ENCODE peak calls at places on chromosomes 7 and 10, in six cellular contexts. F is GM12878, Y is GM12891, S is K562, R is H1, D is HepG2. O is an unnamed sample.

GRCh38 chr10:125621052-125621451 is 61.9 kb downstream of the TEX36 start:
- DNase-seq in R (no peak), D (no peak), Y (no peak), S (no peak), F (no peak), O (no peak)

GRCh38 chr10:44873156-44873555 is 38.0 kb upstream of the TMEM72 start:
- DNase-seq in R (no peak), F (no peak), D (no peak), Y (no peak), S (no peak), O (no peak)

GRCh38 chr7:131186816-131187215 is 140.9 kb upstream of the MKLN1 start:
- DNase-seq in F (no peak), D (no peak), R (no peak), Y (no peak), S (no peak), O (no peak)

GRCh38 chr7:52956379-52956915 is 79.0 kb upstream of the POM121L12 start:
- DNase-seq in R (no peak), D (no peak), S (no peak), F (no peak), Y (no peak), O (no peak)

GRCh38 chr7:126440542-126440941 is 812.2 kb downstream of the GRM8 start:
- DNase-seq in R (no peak), F (no peak), Y (no peak), D (no peak), S (no peak), O (no peak)

GRCh38 chr10:21468086-21468485 is 57.4 kb downstream of the SKIDA1 start:
- DNase-seq in R (no peak), S (no peak), D (no peak), Y (no peak), F (no peak), O (no peak)

GRCh38 chr10:5563237-5563961 is 38.6 kb downstream of the CALML3 start:
- DNase-seq in R (no peak), D (no peak), F (no peak), S (no peak), Y (no peak), O (no peak)

GRCh38 chr10:61157182-61157581 is 213.2 kb upstream of the RHOBTB1 start:
- DNase-seq in D (no peak), S (no peak), Y (no peak), F (no peak), R (no peak), O (no peak)

GRCh38 chr7:47045592-47045991 is 536.3 kb downstream of the TNS3 start:
- DNase-seq in S (no peak), D (no peak), R (no peak), Y (no peak), F (no peak), O (no peak)

GRCh38 chr7:5200561-5201235 is 10.7 kb downstream of the WIPI2 start:
- DNase-seq in F (no peak), S (no peak), Y (no peak), D (no peak), R (no peak), O (no peak)

GRCh38 chr7:81211617-81212016 is 292.8 kb upstream of the SEMA3C start:
- DNase-seq in Y (no peak), R (no peak), S (peak), F (no peak), D (no peak), O (no peak)

GRCh38 chr7:28551311-28551710 is 139.0 kb downstream of the CREB5 start:
- DNase-seq in R (no peak), D (no peak), S (no peak), F (no peak), Y (no peak), O (no peak)

GRCh38 chr7:106471686-106472440 is 187.1 kb upstream of the NAMPT start:
- DNase-seq in F (no peak), Y (no peak), D (no peak), S (no peak), R (no peak), O (no peak)

GRCh38 chr7:141231018-141231792 is 157.3 kb downstream of the TMEM178B start:
- DNase-seq in D (peak), S (peak), Y (no peak), R (no peak), F (no peak), O (no peak)

GRCh38 chr10:101817542-101818118 is 614 bp downstream of the OGA start:
- DNase-seq in S (peak), F (no peak), Y (no peak), D (no peak), R (no peak), O (no peak)

GRCh38 chr7:70944516-70944915 is 187.4 kb upstream of the GALNT17 start:
- DNase-seq in F (no peak), Y (no peak), R (no peak), S (no peak), D (no peak), O (no peak)

GRCh38 chr10:43061764-43062163 is 15.1 kb upstream of the RET start:
- DNase-seq in D (no peak), R (no peak), F (no peak), S (no peak), Y (no peak), O (no peak)

GRCh38 chr10:79237801-79238520 is 109.3 kb upstream of the PPIF start:
- DNase-seq in D (no peak), R (no peak), S (no peak), F (no peak), Y (no peak), O (no peak)

DNA sequence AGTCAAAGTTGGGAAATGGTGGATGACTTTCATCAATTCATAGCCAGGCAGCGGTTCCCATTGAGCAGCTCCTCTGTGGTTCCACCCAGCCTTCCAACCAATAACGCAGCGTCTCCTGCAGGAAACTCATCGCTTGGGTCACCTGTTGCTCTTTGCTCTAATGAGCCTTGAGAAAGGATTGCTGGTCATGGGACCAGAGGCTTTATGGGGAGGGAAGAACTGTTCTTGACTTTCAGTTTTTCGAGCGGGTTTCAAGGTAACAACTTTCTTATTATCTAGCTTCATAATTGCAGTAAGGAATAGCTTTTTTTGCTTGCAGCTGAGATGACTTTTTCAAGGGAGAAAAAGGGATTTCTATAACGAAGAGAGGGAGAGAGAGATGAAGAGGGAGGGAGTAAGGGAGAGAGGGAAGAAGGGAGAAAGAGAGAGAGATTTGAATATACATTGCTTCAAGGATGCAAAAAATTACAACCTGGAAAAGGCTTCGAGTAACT is 405 bp upstream of the ENTPD1 start:
- DNase-seq in S (peak), D (peak), R (no peak), F (peak), Y (no peak), O (no peak)
- TF ChIP-seq POLR2A in S (no peak), D (no peak), R (no peak), F (peak), Y (peak), O (no peak)

DNA sequence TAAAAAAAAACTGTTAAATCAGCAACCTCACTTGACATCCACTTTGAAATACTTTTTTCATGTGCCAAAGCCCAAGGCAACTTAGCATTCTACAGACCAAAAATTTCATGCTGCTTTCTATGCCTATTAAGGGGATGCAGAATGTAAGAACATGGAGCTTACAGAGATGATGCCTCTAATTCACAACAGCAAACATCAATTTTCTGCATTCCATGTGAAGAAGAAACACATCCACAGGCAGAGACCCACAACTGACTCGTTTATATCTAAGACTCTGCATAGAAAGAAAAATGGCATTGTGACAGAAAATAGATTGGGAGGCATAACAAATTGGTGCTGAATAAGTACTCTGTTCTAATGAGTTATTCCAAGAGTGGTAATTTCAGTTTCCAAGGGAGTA is 107.6 kb downstream of the SGMS1 start:
- DNase-seq in Y (no peak), R (no peak), F (no peak), D (no peak), S (no peak), O (no peak)
- TF ChIP-seq POLR2AphosphoS5 in Y (no peak), R (no peak), F (no peak), D (no peak), S (no peak), O (no peak)

GRCh38 chr7:388961-389701 is 99.2 kb downstream of the FOXL3 start:
- DNase-seq in D (no peak), Y (no peak), S (no peak), F (no peak), R (peak), O (no peak)
- TF ChIP-seq TAF1 in D (no peak), Y (no peak), S (no peak), F (no peak), R (no peak), O (no peak)

GRCh38 chr10:91409069-91409868 is 875 bp upstream of the HECTD2 start:
- DNase-seq in R (no peak), Y (peak), F (no peak), D (peak), S (peak), O (peak)
- TF ChIP-seq POLR2A in R (no peak), Y (no peak), F (no peak), D (no peak), S (no peak), O (no peak)

GRCh38 chr7:105003875-105004510 is 10.0 kb upstream of the KMT2E start:
- DNase-seq in R (no peak), F (no peak), Y (no peak), S (no peak), D (no peak), O (no peak)
- TF ChIP-seq POLR2AphosphoS5 in R (no peak), F (no peak), Y (no peak), S (no peak), D (no peak), O (peak)

DNA sequence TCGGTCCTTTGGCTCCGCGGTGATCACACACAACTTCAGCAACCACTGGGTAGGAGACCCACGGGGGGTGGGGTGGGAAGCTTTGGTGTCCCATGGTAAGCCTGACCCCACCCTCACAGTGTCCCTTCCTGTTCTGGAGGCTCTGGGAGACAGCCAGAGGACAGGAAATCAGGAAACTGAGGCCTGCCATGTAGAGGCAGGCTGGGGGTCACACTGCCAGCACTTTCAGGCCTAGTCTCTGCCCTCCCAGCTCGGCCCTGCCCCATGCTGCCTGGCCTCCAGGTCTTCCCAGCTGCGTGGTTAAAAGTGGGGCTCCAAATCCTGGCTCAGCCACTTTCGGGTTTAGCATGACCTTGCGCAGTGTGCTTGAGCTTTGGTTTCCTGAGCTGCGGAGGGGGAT is 10.9 kb downstream of the AQP1 start:
- DNase-seq in S (no peak), R (no peak), F (no peak), Y (no peak), D (no peak), O (peak)
- TF ChIP-seq TAF1 in S (no peak), R (no peak), F (no peak), Y (no peak), D (no peak), O (no peak)

GRCh38 chr7:151077705-151078232 is 2.8 kb downstream of the FASTK start:
- DNase-seq in F (no peak), S (no peak), D (no peak), Y (no peak), R (no peak), O (no peak)

GRCh38 chr7:151078233-151079040 is 2.2 kb downstream of the FASTK start:
- DNase-seq in S (peak), R (no peak), Y (no peak), D (no peak), F (no peak), O (no peak)

GRCh38 chr7:151075662-151075971 is 5.0 kb downstream of the FASTK start:
- DNase-seq in R (no peak), Y (no peak), S (no peak), D (no peak), F (no peak), O (no peak)

GRCh38 chr7:151075978-151076426 is 4.6 kb downstream of the FASTK start:
- DNase-seq in D (no peak), R (no peak), F (no peak), S (no peak), Y (no peak), O (no peak)

GRCh38 chr7:151076863-151077704 is 3.5 kb downstream of the FASTK start:
- DNase-seq in R (peak), F (no peak), S (no peak), Y (no peak), D (no peak), O (no peak)
- TF ChIP-seq POLR2A in R (no peak), F (peak), S (peak), Y (no peak), D (peak), O (no peak)

DNA sequence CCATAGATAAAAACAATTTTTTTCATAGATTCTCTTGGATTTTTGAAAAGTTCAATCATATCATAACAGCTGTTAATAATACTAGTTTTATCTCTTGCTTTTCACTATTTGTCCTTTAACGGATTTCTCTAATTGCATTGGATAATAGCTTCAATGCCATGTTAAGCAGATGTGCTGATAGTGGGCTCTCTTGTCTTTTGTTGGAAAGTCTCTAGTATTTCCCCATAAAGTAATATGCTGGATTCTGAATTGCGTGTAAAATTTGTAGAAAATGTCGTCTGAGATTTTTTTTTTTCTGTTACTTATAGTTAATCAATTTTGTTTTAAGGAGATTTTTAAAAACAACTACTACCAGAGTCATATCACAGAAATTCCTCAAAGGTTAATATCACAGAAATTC is 53.3 kb downstream of the TFPI2 start:
- DNase-seq in R (no peak), D (no peak), Y (no peak), F (no peak), S (no peak), O (no peak)
- TF ChIP-seq POLR2AphosphoS5 in R (no peak), D (no peak), Y (no peak), F (no peak), S (no peak), O (no peak)

O was measured in GM12892.